ENCODE peak calls at places on chromosomes 5 and 9, in nine cellular contexts. A, W, U, O, N, K, H, L and R are unnamed samples.
A peak's percentile ranks its signal among the peaks of the same experiment; 100 is the strongest.

GRCh38 chr9:97788763-97789663 is 64.0 kb upstream of the FOXE1 start:
- DNase-seq in A (peak; percentile 67), W (no peak), U (no peak), O (no peak), N (peak; percentile 24), K (peak; percentile 77), H (no peak), L (peak; percentile 29), R (no peak)

GRCh38 chr5:42467981-42468524 is 44.8 kb downstream of the GHR start:
- DNase-seq in A (no peak), W (no peak), U (no peak), O (no peak), N (no peak), K (peak; percentile 7), H (no peak), L (no peak), R (no peak)

GRCh38 chr5:80756292-80756691 is 101.5 kb upstream of the DHFR start:
- DNase-seq in A (no peak), W (no peak), U (no peak), O (no peak), N (no peak), K (no peak), H (no peak), L (peak; percentile 68), R (no peak)

GRCh38 chr9:106892632-106893031 is 29.7 kb downstream of the ZNF462 start:
- DNase-seq in A (peak; percentile 95), W (peak; percentile 73), U (no peak), O (no peak), N (peak; percentile 80), K (peak; percentile 97), H (peak; percentile 84), L (no peak), R (peak; percentile 98)

GRCh38 chr9:135448570-135449180 is 30.9 kb upstream of the PPP1R26 start:
- DNase-seq in A (no peak), W (no peak), U (peak; percentile 7), O (no peak), N (no peak), K (no peak), H (no peak), L (peak; percentile 14), R (no peak)

GRCh38 chr5:111135946-111136345 is 43.8 kb downstream of the WDR36 start:
- DNase-seq in A (peak; percentile 83), W (no peak), U (peak; percentile 28), O (no peak), N (no peak), K (peak; percentile 85), H (peak; percentile 38), L (no peak), R (peak; percentile 56)

GRCh38 chr5:132380741-132381140 is 11.2 kb downstream of the SLC22A5 start:
- DNase-seq in A (no peak), W (no peak), U (no peak), O (no peak), N (no peak), K (no peak), H (no peak), L (no peak), R (no peak)

GRCh38 chr9:129383415-129384088 is 205.5 kb upstream of the IER5L start:
- DNase-seq in A (peak; percentile 73), W (peak; percentile 44), U (peak; percentile 64), O (peak; percentile 92), N (peak; percentile 83), K (peak; percentile 52), H (peak; percentile 16), L (peak; percentile 74), R (peak; percentile 4)

GRCh38 chr5:154783774-154784460 is 28.7 kb downstream of the LARP1 start:
- DNase-seq in A (no peak), W (no peak), U (no peak), O (peak; percentile 58), N (no peak), K (no peak), H (no peak), L (no peak), R (no peak)

GRCh38 chr9:12464910-12465512 is 228.2 kb upstream of the TYRP1 start:
- DNase-seq in A (no peak), W (no peak), U (peak; percentile 18), O (no peak), N (no peak), K (peak; percentile 38), H (no peak), L (peak; percentile 97), R (peak; percentile 2)

GRCh38 chr5:147481857-147482256 is 28.0 kb downstream of the DPYSL3 start:
- DNase-seq in A (peak; percentile 18), W (no peak), U (no peak), O (no peak), N (no peak), K (no peak), H (no peak), L (no peak), R (no peak)

GRCh38 chr9:95171596-95171995 is 145.9 kb downstream of the FANCC start:
- DNase-seq in A (no peak), W (no peak), U (no peak), O (no peak), N (no peak), K (no peak), H (no peak), L (no peak), R (no peak)

GRCh38 chr9:121283856-121284732 is 16.1 kb downstream of the GSN start:
- DNase-seq in A (no peak), W (no peak), U (no peak), O (no peak), N (no peak), K (no peak), H (no peak), L (no peak), R (no peak)

GRCh38 chr9:71709384-71709783 is 58.9 kb downstream of the CEMIP2 start:
- DNase-seq in A (no peak), W (no peak), U (no peak), O (no peak), N (no peak), K (no peak), H (no peak), L (no peak), R (no peak)

GRCh38 chr5:2129581-2130272 is 247.0 kb upstream of the IRX4 start:
- DNase-seq in A (no peak), W (no peak), U (no peak), O (no peak), N (no peak), K (no peak), H (no peak), L (no peak), R (no peak)